ENCODE peak calls at places on chromosomes 12 and 14, in eight cellular contexts. S, B, I, W, P, Q, A and M are unnamed samples.

GRCh38 chr12:91144053-91144452 is 32.8 kb upstream of the LUM start:
- DNase-seq in A (no peak), I (no peak), S (peak; percentile 51), P (no peak), B (no peak), W (peak; percentile 27), Q (peak; percentile 69), M (peak; percentile 51)

GRCh38 chr12:6602526-6602925 is 4.7 kb downstream of the CHD4 start:
- DNase-seq in I (no peak), S (no peak), P (no peak), B (no peak), A (no peak), Q (no peak), W (no peak), M (no peak)

GRCh38 chr14:90656986-90657385 is 159.2 kb downstream of the TTC7B start:
- DNase-seq in S (no peak), A (no peak), Q (no peak), P (no peak), I (no peak), B (no peak), W (no peak), M (no peak)

GRCh38 chr14:102063808-102064429 is 22.9 kb downstream of the HSP90AA1 start:
- DNase-seq in Q (no peak), B (no peak), W (no peak), P (no peak), A (no peak), I (no peak), S (no peak), M (no peak)

GRCh38 chr12:126506426-126507182 is 1441.4 kb downstream of the AACS start:
- DNase-seq in P (no peak), A (no peak), I (no peak), B (no peak), Q (no peak), W (no peak), S (peak; percentile 11), M (peak; percentile 14)

GRCh38 chr14:38098074-38098846 is 109.4 kb upstream of the SSTR1 start:
- DNase-seq in A (no peak), I (peak; percentile 34), W (peak; percentile 2), S (peak; percentile 69), P (no peak), Q (peak; percentile 64), B (no peak), M (peak; percentile 75)

GRCh38 chr12:103392722-103393121 is 103.0 kb downstream of the C12orf42 start:
- DNase-seq in B (no peak), I (no peak), S (no peak), W (no peak), A (no peak), Q (no peak), P (no peak), M (no peak)

GRCh38 chr14:27528328-27528727 is 930.5 kb upstream of the NOVA1 start:
- DNase-seq in S (peak; percentile 30), W (peak; percentile 24), A (no peak), B (no peak), P (no peak), I (peak; percentile 43), Q (peak; percentile 57), M (peak; percentile 45)

GRCh38 chr14:95313707-95314106 is 6.0 kb downstream of the CLMN start:
- DNase-seq in Q (peak; percentile 33), S (peak; percentile 32), I (peak; percentile 15), B (peak; percentile 60), W (peak; percentile 78), P (peak; percentile 93), A (peak; percentile 69), M (peak; percentile 15)

GRCh38 chr14:65164068-65164824 is 61.9 kb upstream of the MAX start:
- DNase-seq in S (peak; percentile 64), I (peak; percentile 62), A (no peak), Q (peak; percentile 79), W (peak; percentile 60), P (no peak), B (no peak), M (peak; percentile 69)

GRCh38 chr12:57063991-57064725 is 14.2 kb upstream of the MYO1A start:
- DNase-seq in I (no peak), S (no peak), P (no peak), A (no peak), W (no peak), Q (no peak), B (no peak), M (no peak)

GRCh38 chr12:24788886-24789285 is 160.0 kb downstream of the BCAT1 start:
- DNase-seq in Q (no peak), S (no peak), P (no peak), W (no peak), A (no peak), I (peak; percentile 19), B (no peak), M (no peak)

GRCh38 chr14:51441001-51441400 is 201.0 kb downstream of the TMX1 start:
- DNase-seq in A (no peak), W (no peak), Q (peak; percentile 67), I (no peak), S (no peak), B (no peak), P (no peak), M (no peak)

GRCh38 chr12:53174881-53175491 is 5.5 kb upstream of the ZNF740 start:
- DNase-seq in I (no peak), B (no peak), P (no peak), A (no peak), S (no peak), Q (peak; percentile 67), W (no peak), M (peak; percentile 17)

GRCh38 chr14:25381498-25381897 is 331.6 kb upstream of the STXBP6 start:
- DNase-seq in B (no peak), I (no peak), S (no peak), A (no peak), Q (peak; percentile 4), W (no peak), P (no peak), M (no peak)

GRCh38 chr14:65095633-65096205 is 6.6 kb downstream of the MAX start:
- DNase-seq in A (no peak), S (peak; percentile 87), Q (no peak), I (peak; percentile 93), P (no peak), W (no peak), B (peak; percentile 62), M (peak; percentile 89)

GRCh38 chr12:76948895-76949294 is 70.1 kb upstream of the CSRP2 start:
- DNase-seq in S (no peak), Q (no peak), P (no peak), W (no peak), B (no peak), A (no peak), I (no peak), M (no peak)

GRCh38 chr12:76947270-76947669 is 68.5 kb upstream of the CSRP2 start:
- DNase-seq in A (no peak), S (no peak), I (no peak), Q (no peak), P (no peak), B (no peak), W (no peak), M (no peak)

GRCh38 chr12:76957306-76957705 is 78.5 kb upstream of the CSRP2 start:
- DNase-seq in P (no peak), B (no peak), W (no peak), S (no peak), A (no peak), Q (no peak), I (no peak), M (no peak)

GRCh38 chr12:76952995-76953394 is 74.2 kb upstream of the CSRP2 start:
- DNase-seq in Q (peak; percentile 89), P (no peak), A (no peak), S (no peak), W (peak; percentile 60), B (no peak), I (no peak), M (no peak)
- TF ChIP-seq CTCF in Q (peak; percentile 77), P (no peak), A (no peak), S (no peak), W (no peak), B (no peak), I (no peak), M (no peak)

GRCh38 chr12:33431648-33432047 is 8.0 kb downstream of the SYT10 start:
- DNase-seq in W (no peak), Q (peak; percentile 61), A (no peak), B (no peak), I (no peak), P (no peak), S (no peak), M (no peak)
- TF ChIP-seq CTCF in W (no peak), Q (no peak), A (no peak), B (no peak), I (no peak), P (no peak), S (no peak), M (no peak)

GRCh38 chr12:27969901-27970390 is 2.6 kb downstream of the PTHLH start:
- DNase-seq in B (peak; percentile 37), A (peak; percentile 60), P (no peak), W (peak; percentile 44), I (no peak), Q (peak; percentile 100), S (peak; percentile 57), M (peak; percentile 80)

GRCh38 chr12:27970391-27970980 is 2.0 kb downstream of the PTHLH start:
- DNase-seq in I (no peak), Q (peak; percentile 87), W (no peak), S (peak; percentile 43), P (no peak), B (no peak), A (no peak), M (peak; percentile 68)

GRCh38 chr12:27970981-27971489 is 1.5 kb downstream of the PTHLH start:
- DNase-seq in A (no peak), P (no peak), I (no peak), B (no peak), W (peak; percentile 27), S (peak; percentile 19), Q (peak; percentile 90), M (peak; percentile 23)

GRCh38 chr12:27967551-27968054 is 4.9 kb downstream of the PTHLH start:
- DNase-seq in Q (peak; percentile 97), I (no peak), P (no peak), B (no peak), A (no peak), W (no peak), S (no peak), M (no peak)

GRCh38 chr12:27969011-27969900 is 3.3 kb downstream of the PTHLH start:
- DNase-seq in B (peak; percentile 21), Q (peak; percentile 95), P (no peak), A (no peak), I (no peak), S (peak; percentile 28), W (no peak), M (peak; percentile 38)
- TF ChIP-seq CTCF in B (no peak), Q (no peak), P (no peak), A (no peak), I (peak; percentile 26), S (peak; percentile 22), W (no peak), M (peak; percentile 26)

DNA sequence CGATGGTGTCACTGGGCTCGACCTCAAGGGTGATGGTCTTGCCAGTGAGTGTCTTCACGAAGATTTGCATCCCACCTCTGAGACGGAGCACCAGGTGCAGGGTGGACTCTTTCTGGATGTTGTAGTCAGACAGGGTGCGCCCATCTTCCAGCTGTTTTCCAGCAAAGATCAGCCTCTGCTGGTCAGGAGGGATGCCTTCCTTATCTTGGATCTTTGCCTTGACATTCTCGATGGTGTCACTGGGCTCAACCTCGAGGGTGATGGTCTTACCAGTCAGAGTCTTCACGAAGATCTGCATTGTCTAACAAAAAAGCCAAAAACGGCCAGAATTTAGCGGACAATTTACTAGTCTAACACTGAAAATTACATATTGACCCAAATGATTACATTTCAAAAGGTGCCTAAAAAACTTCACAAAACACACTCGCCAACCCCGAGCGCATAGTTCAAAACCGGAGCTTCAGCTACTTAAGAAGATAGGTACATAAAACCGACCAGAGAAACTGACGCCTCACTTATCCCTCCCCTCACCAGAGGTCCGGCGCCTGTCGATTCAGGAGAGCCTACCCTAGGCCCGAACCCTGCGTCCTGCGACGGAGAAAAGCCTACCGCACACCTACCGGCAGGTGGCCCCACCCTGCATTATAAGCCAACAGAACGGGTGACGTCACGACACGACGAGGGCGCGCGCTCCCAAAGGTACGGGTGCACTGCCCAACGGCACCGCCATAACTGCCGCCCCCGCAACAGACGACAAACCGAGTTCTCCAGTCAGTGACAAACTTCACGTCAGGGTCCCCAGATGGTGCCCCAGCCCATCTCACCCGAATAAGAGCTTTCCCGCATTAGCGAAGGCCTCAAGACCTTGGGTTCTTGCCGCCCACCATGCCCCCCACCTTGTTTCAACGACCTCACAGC is 717 bp downstream of the UBC start:
- DNase-seq in I (peak; percentile 53), A (peak; percentile 95), B (peak; percentile 83), P (peak; percentile 85), Q (peak; percentile 89), S (peak; percentile 77), W (no peak), M (peak; percentile 75)
- TF ChIP-seq CTCF in I (peak; percentile 60), A (peak; percentile 59), B (peak; percentile 61), P (peak; percentile 45), Q (peak; percentile 66), S (peak; percentile 57), W (peak; percentile 77), M (peak; percentile 21)